ENCODE peak calls at places on chromosomes 5 and 9, in eight cellular contexts. X, M, P, S, L, D, H and U are unnamed samples.

GRCh38 chr5:73701566-73701965 is 75.6 kb downstream of the ARHGEF28 start:
- DNase-seq in P (no peak), X (no peak), D (no peak), L (no peak), H (no peak), S (no peak), M (no peak), U (no peak)

GRCh38 chr9:94611638-94612068 is 18.0 kb upstream of the FBP2 start:
- DNase-seq in L (no peak), S (no peak), P (no peak), H (no peak), X (no peak), D (no peak), M (no peak), U (no peak)

GRCh38 chr9:2181794-2182193 is 166.6 kb downstream of the SMARCA2 start:
- DNase-seq in H (peak), L (no peak), M (no peak), X (no peak), P (peak), S (peak), D (no peak), U (peak)

GRCh38 chr5:72451771-72452505 is 55.3 kb downstream of the ZNF366 start:
- DNase-seq in M (no peak), H (no peak), P (peak), S (peak), D (peak), X (peak), L (peak), U (no peak)

GRCh38 chr9:4293293-4293931 is 6.5 kb downstream of the GLIS3 start:
- DNase-seq in D (no peak), L (no peak), P (peak), S (no peak), X (no peak), M (no peak), H (no peak), U (peak)

GRCh38 chr5:111143910-111144309 is 51.8 kb downstream of the WDR36 start:
- DNase-seq in S (peak), M (no peak), P (peak), H (no peak), D (no peak), X (peak), L (peak), U (no peak)

GRCh38 chr5:82396871-82397514 is 118.8 kb upstream of the RPS23 start:
- DNase-seq in X (peak), L (peak), D (peak), M (peak), S (no peak), H (no peak), P (peak), U (peak)

GRCh38 chr5:132867046-132867451 is 607 bp downstream of the UQCRQ start:
- DNase-seq in M (no peak), L (no peak), P (no peak), D (no peak), S (no peak), H (peak), X (no peak), U (no peak)

GRCh38 chr9:13205824-13206223 is 73.7 kb downstream of the MPDZ start:
- DNase-seq in S (no peak), H (no peak), D (no peak), L (no peak), M (no peak), X (no peak), P (peak), U (no peak)